ENCODE peak calls at places on chromosome 14, in eight cellular contexts. O, V, T, F, C, B, Q and J are unnamed samples.

GRCh38 chr14:66139432-66139831 is 346.7 kb upstream of the CCDC196 start:
- DNase-seq in O (no peak), V (no peak), T (no peak), F (no peak), C (no peak), B (no peak), Q (no peak), J (no peak)

GRCh38 chr14:71115306-71115705 is 208.0 kb downstream of the PCNX1 start:
- DNase-seq in O (peak; percentile 80), V (no peak), T (no peak), F (no peak), C (no peak), B (no peak), Q (no peak), J (no peak)

GRCh38 chr14:32332415-32333116 is 3.5 kb downstream of the AKAP6 start:
- DNase-seq in O (peak; percentile 79), V (no peak), T (no peak), F (no peak), C (no peak), B (no peak), Q (no peak), J (no peak)

GRCh38 chr14:102594514-102595175 is 2.2 kb downstream of the RCOR1 start:
- DNase-seq in O (peak; percentile 82), V (peak; percentile 83), T (peak; percentile 81), F (no peak), C (no peak), B (peak; percentile 57), Q (peak; percentile 81), J (peak; percentile 30)

GRCh38 chr14:91140672-91141071 is 26.8 kb downstream of the DGLUCY start:
- DNase-seq in O (peak; percentile 79), V (peak; percentile 56), T (no peak), F (no peak), C (no peak), B (no peak), Q (peak; percentile 61), J (no peak)

GRCh38 chr14:75723716-75724115 is 62.7 kb downstream of the TTLL5 start:
- DNase-seq in O (no peak), V (no peak), T (no peak), F (no peak), C (no peak), B (no peak), Q (no peak), J (no peak)

GRCh38 chr14:75200451-75200850 is 24.0 kb upstream of the TMED10 start:
- DNase-seq in O (peak; percentile 92), V (peak; percentile 98), T (no peak), F (no peak), C (no peak), B (no peak), Q (peak; percentile 86), J (peak; percentile 53)

GRCh38 chr14:51563560-51563959 is 88.2 kb upstream of the FRMD6 start:
- DNase-seq in O (no peak), V (no peak), T (no peak), F (no peak), C (no peak), B (no peak), Q (no peak), J (no peak)

GRCh38 chr14:74547331-74547927 is 53.9 kb downstream of the ISCA2 start:
- DNase-seq in O (no peak), V (no peak), T (no peak), F (no peak), C (no peak), B (no peak), Q (no peak), J (no peak)

GRCh38 chr14:65471038-65471878 is 58.7 kb downstream of the FUT8 start:
- DNase-seq in O (no peak), V (no peak), T (no peak), F (no peak), C (no peak), B (no peak), Q (no peak), J (no peak)

GRCh38 chr14:52729925-52730707 is at the start of gene STYX:
- DNase-seq in O (peak; percentile 99), V (peak; percentile 98), T (peak; percentile 97), F (peak; percentile 83), C (peak; percentile 98), B (peak; percentile 99), Q (peak; percentile 93), J (peak; percentile 93)